ENCODE peak calls at places on chromosomes 16 and 17, in ten cellular contexts. O is head of caudate nucleus, Y is midbrain, E is hypothalamus, B is AG08395, J is cardiac fibroblast, I is Peyer's patch, G is non-pigmented ciliary epithelial cell, W is NCI-H2081 treated with DMSO at 0.1 percent for 48 hours, K is A172. X is an unnamed sample.

GRCh38 chr16:48814994-48815393 is 205.0 kb upstream of the N4BP1 start:
- DNase-seq in B (no peak), G (no peak), O (no peak), K (no peak), J (no peak), E (no peak), Y (no peak), I (no peak), W (no peak), X (no peak)

GRCh38 chr16:30407794-30408534 is 558 bp downstream of the ZNF771 start:
- DNase-seq in J (peak), W (no peak), E (peak), O (no peak), K (peak), Y (no peak), B (peak), G (no peak), I (no peak), X (no peak)

GRCh38 chr17:10135539-10136257 is 62.7 kb downstream of the GAS7 start:
- DNase-seq in G (no peak), B (peak), W (no peak), J (peak), O (peak), Y (no peak), E (no peak), I (peak), K (peak), X (peak)

GRCh38 chr16:84643180-84643583 is 5.1 kb upstream of the KLHL36 start:
- DNase-seq in Y (no peak), G (peak), O (no peak), E (peak), J (peak), W (no peak), I (peak), K (peak), B (peak), X (peak)

GRCh38 chr17:349666-350065 is 2.9 kb downstream of the RPH3AL start:
- DNase-seq in I (no peak), B (no peak), J (no peak), O (no peak), W (no peak), E (no peak), Y (no peak), K (no peak), G (no peak), X (no peak)

GRCh38 chr16:58118801-58119508 is 10.2 kb downstream of the CFAP20 start:
- DNase-seq in Y (no peak), I (no peak), G (no peak), O (no peak), B (no peak), K (no peak), J (peak), E (no peak), W (no peak), X (peak)

GRCh38 chr16:49827806-49828428 is 28.0 kb downstream of the ZNF423 start:
- DNase-seq in W (no peak), G (no peak), O (no peak), Y (no peak), K (no peak), I (no peak), B (no peak), J (peak), E (no peak), X (peak)

GRCh38 chr17:12613566-12613965 is 52.1 kb upstream of the MYOCD start:
- DNase-seq in J (peak), K (no peak), Y (no peak), O (no peak), W (no peak), E (no peak), B (peak), I (no peak), G (no peak), X (no peak)

GRCh38 chr16:75580-76501 is 2.2 kb upstream of the MPG start:
- DNase-seq in I (peak), K (peak), W (no peak), O (peak), G (no peak), J (peak), Y (no peak), B (peak), E (no peak), X (peak)

GRCh38 chr16:89257281-89257731 is 39.8 kb downstream of the ZNF778 start:
- DNase-seq in G (no peak), E (no peak), O (no peak), Y (no peak), K (no peak), J (peak), B (peak), W (no peak), I (no peak), X (no peak)

GRCh38 chr16:57882797-57883196 is 80.5 kb upstream of the KIFC3 start:
- DNase-seq in G (no peak), K (no peak), E (no peak), O (no peak), Y (no peak), J (no peak), I (no peak), W (no peak), B (peak), X (no peak)

GRCh38 chr17:68455756-68456528 is 1.4 kb downstream of the WIPI1 start:
- DNase-seq in W (peak), G (no peak), O (no peak), K (peak), Y (peak), J (peak), B (peak), E (no peak), I (no peak), X (no peak)

GRCh38 chr17:7676533-7676932 is 10.8 kb downstream of the TP53 start:
- DNase-seq in B (no peak), W (no peak), Y (no peak), G (no peak), O (no peak), I (no peak), E (no peak), K (no peak), J (no peak), X (no peak)

GRCh38 chr17:4130715-4131114 is 12.1 kb downstream of the ZZEF1 start:
- DNase-seq in O (peak), E (no peak), W (no peak), Y (peak), K (peak), G (no peak), J (peak), I (peak), B (peak), X (peak)

GRCh38 chr16:79463839-79464238 is 136.7 kb downstream of the MAF start:
- DNase-seq in B (no peak), Y (peak), W (no peak), E (no peak), J (no peak), K (no peak), G (no peak), O (no peak), I (no peak), X (no peak)

GRCh38 chr17:39150795-39151679 is at the start of gene PLXDC1:
- DNase-seq in G (no peak), W (no peak), B (no peak), Y (no peak), E (no peak), J (no peak), I (no peak), K (no peak), O (no peak), X (no peak)

GRCh38 chr17:66527335-66527734 is 224.9 kb downstream of the PRKCA start:
- DNase-seq in K (no peak), Y (peak), O (peak), B (no peak), W (no peak), I (no peak), E (peak), G (no peak), J (no peak), X (no peak)

GRCh38 chr16:10828851-10829331 is 10.3 kb upstream of the TVP23A start:
- DNase-seq in J (peak), O (peak), W (no peak), I (peak), B (peak), Y (peak), K (peak), E (peak), G (peak), X (peak)

GRCh38 chr17:38428150-38428642 is at the start of gene ARHGAP23:
- DNase-seq in B (peak), I (peak), Y (peak), O (peak), G (no peak), K (peak), W (no peak), E (peak), J (peak), X (peak)